ENCODE peak calls at places on chromosomes 12 and 14, in eight cellular contexts. E, X, Q, S, T, O, F and H are unnamed samples.

GRCh38 chr12:99265648-99266047 is 381.9 kb upstream of the GARIN6 start:
- DNase-seq in E (no peak), X (no peak), Q (no peak), S (no peak), T (no peak), O (no peak), F (no peak), H (no peak)

GRCh38 chr14:95514131-95515079 is 2.0 kb downstream of the SYNE3 start:
- DNase-seq in E (no peak), X (no peak), Q (no peak), S (no peak), T (no peak), O (peak), F (no peak), H (no peak)

GRCh38 chr14:68557648-68558047 is 235.2 kb downstream of the ZFP36L1 start:
- DNase-seq in E (no peak), X (no peak), Q (no peak), S (no peak), T (no peak), O (no peak), F (no peak), H (no peak)

GRCh38 chr12:96070670-96071279 is 35.4 kb upstream of the LTA4H start:
- DNase-seq in E (no peak), X (peak), Q (peak), S (no peak), T (no peak), O (no peak), F (peak), H (no peak)

GRCh38 chr12:79001404-79001803 is 136.8 kb downstream of the SYT1 start:
- DNase-seq in E (no peak), X (no peak), Q (no peak), S (no peak), T (no peak), O (no peak), F (no peak), H (no peak)

GRCh38 chr12:85920324-85920947 is 46.3 kb downstream of the NTS start:
- DNase-seq in E (no peak), X (no peak), Q (peak), S (no peak), T (peak), O (no peak), F (peak), H (no peak)

GRCh38 chr14:102124419-102124818 is 15.3 kb upstream of the WDR20 start:
- DNase-seq in E (no peak), X (no peak), Q (no peak), S (no peak), T (no peak), O (no peak), F (no peak), H (no peak)

GRCh38 chr14:50920482-50921225 is 23.6 kb downstream of the PYGL start:
- DNase-seq in E (no peak), X (no peak), Q (no peak), S (no peak), T (no peak), O (no peak), F (peak), H (peak)

GRCh38 chr14:75298187-75298985 is 19.8 kb downstream of the FOS start:
- DNase-seq in E (peak), X (peak), Q (no peak), S (peak), T (peak), O (peak), F (no peak), H (no peak)

GRCh38 chr12:106227641-106228319 is 20.0 kb downstream of the CKAP4 start:
- DNase-seq in E (no peak), X (peak), Q (no peak), S (peak), T (no peak), O (peak), F (peak), H (no peak)

GRCh38 chr12:7303230-7303629 is 642 bp upstream of the ACSM4 start:
- DNase-seq in E (no peak), X (no peak), Q (no peak), S (no peak), T (no peak), O (no peak), F (no peak), H (no peak)

GRCh38 chr14:100609331-100609870 is 22.2 kb upstream of the BEGAIN start:
- DNase-seq in E (peak), X (no peak), Q (peak), S (no peak), T (no peak), O (no peak), F (no peak), H (no peak)

GRCh38 chr14:104436047-104436531 is 143.5 kb upstream of the C14orf180 start:
- DNase-seq in E (peak), X (peak), Q (peak), S (peak), T (peak), O (peak), F (no peak), H (peak)

GRCh38 chr12:41552507-41553047 is 364.5 kb downstream of the PDZRN4 start:
- DNase-seq in E (no peak), X (no peak), Q (no peak), S (no peak), T (no peak), O (no peak), F (no peak), H (no peak)

GRCh38 chr12:17588968-17589367 is 501.0 kb downstream of the RERGL start:
- DNase-seq in E (no peak), X (no peak), Q (peak), S (no peak), T (no peak), O (no peak), F (peak), H (no peak)

DNA sequence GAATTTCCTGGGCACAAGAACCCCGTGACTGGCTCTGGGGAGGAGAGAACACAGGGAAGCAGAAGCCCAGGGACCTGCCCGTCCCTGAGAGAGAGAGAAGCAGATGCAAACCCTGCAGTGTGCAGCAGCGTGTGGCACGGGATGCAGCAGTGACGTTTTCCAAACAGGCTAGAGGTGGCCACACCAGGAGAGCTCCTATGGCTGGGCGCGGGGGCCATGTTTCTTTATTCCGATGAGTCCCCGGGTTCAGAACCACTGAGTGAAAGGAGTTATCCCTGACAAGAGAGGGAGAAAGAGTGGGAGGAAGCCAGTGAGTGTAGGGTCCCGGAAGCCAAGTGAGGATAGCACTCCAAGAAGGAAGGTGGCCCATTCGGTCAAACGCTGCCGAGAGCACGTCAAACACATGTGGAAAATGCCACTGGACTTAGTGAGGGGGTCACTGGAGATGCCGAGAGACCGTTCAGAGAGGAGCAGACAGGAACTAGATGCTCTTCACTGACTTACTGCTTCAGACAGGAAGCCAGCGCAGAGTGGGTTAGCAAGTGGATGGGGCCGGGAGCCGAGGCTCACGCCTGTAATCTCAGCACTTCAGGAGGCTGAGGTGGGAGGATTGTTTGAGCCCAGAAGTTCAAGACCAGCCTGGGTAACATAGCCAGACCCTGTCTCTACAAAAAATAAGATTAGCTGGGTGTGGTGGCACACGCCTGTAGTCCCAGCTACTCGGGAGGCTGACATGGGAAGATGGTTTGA is 123.0 kb downstream of the BCL11B start:
- DNase-seq in E (peak), X (no peak), Q (no peak), S (peak), T (no peak), O (no peak), F (no peak), H (no peak)
- TF ChIP-seq EP300 in E (no peak), X (no peak), Q (no peak), S (no peak), T (no peak), O (no peak), F (no peak), H (no peak)

GRCh38 chr14:61418749-61419148 is 97.4 kb downstream of the PRKCH start:
- DNase-seq in E (no peak), X (no peak), Q (no peak), S (no peak), T (no peak), O (no peak), F (no peak), H (peak)
- TF ChIP-seq POLR2AphosphoS5 in E (no peak), X (no peak), Q (no peak), S (no peak), T (no peak), O (peak), F (no peak), H (no peak)

GRCh38 chr12:55314043-55314442 is at the start of gene OR6C1:
- DNase-seq in E (no peak), X (no peak), Q (no peak), S (no peak), T (no peak), O (no peak), F (no peak), H (no peak)
- H3K27ac ChIP-seq in E (no peak), X (no peak), Q (no peak), S (no peak), T (no peak), O (no peak), F (no peak), H (no peak)

GRCh38 chr14:99203080-99203479 is 68.9 kb downstream of the BCL11B start:
- DNase-seq in E (no peak), X (no peak), Q (no peak), S (no peak), T (no peak), O (no peak), F (no peak), H (no peak)
- TF ChIP-seq EP300 in E (no peak), X (no peak), Q (no peak), S (no peak), T (no peak), O (no peak), F (no peak), H (no peak)

DNA sequence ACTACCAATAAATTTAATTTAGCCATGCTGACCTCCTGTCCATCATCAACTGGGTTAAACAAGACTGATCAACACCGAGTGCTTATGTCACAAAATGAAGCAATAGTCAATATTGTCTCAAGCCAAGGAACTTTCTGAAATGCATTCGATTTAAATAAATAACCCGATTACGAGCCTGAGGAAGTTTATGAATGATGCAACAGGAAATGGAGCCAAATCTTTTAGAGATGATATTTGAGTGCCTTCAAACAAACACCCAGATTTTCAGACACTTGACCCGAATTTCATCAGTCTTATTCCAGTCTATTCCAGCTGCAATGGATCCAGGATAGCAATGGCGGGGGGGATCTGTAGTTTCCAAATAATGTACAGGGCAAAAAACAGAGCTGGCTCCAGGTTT is 27.9 kb downstream of the FAR2 start:
- DNase-seq in E (no peak), X (no peak), Q (no peak), S (no peak), T (no peak), O (no peak), F (no peak), H (no peak)
- TF ChIP-seq POLR2AphosphoS5 in E (no peak), X (no peak), Q (no peak), S (no peak), T (no peak), O (no peak), F (no peak), H (no peak)

DNA sequence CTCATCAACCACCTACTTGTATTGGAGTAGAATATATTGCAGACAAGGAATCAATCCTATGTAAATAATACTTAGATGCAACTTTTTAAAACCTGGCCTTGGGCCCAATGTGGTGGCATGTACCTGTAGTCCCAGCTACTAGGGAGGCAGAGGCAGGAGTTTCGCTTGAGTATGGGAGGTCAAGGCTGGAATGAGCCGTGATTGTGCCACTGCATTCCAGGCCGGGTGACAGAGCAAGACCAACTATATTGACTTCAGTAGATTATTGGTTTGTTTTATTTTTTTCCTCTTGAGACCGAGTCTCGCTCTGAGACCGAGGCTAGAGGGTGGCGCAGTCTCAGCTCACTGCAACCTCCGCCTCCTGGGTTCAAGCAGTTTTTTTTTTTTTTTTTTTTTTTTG is 3.6 kb downstream of the LARP4 start:
- DNase-seq in E (no peak), X (no peak), Q (no peak), S (no peak), T (no peak), O (no peak), F (no peak), H (no peak)
- H3K27ac ChIP-seq in E (no peak), X (no peak), Q (no peak), S (peak), T (no peak), O (no peak), F (peak), H (peak)